ENCODE peak calls at places on chromosome 7, in seven cellular contexts. I is brain microvascular endothelial cell; J is CD4-positive, alpha-beta T cell; B is progenitor cell of endocrine pancreas; A is EL; L is activated T-cell treated with anti-CD3 and anti-CD28 coated beads, Interleukin-2, amount 50 U/mL, for 72 hours; G is substantia nigra. C is an unnamed sample.

GRCh38 chr7:102451371-102452054 is 13.2 kb downstream of the ALKBH4 start:
- DNase-seq in A (peak; percentile 41), I (no peak), L (no peak), G (no peak), J (no peak), B (no peak), C (no peak)

GRCh38 chr7:69002416-69002815 is 595.9 kb upstream of the AUTS2 start:
- DNase-seq in G (no peak), I (peak; percentile 23), J (no peak), L (no peak), A (peak; percentile 0), B (no peak), C (no peak)

GRCh38 chr7:130350945-130351663 is 6.5 kb downstream of the CPA5 start:
- DNase-seq in L (no peak), G (no peak), B (no peak), J (no peak), A (no peak), I (no peak), C (no peak)

GRCh38 chr7:7125993-7126392 is 56.4 kb upstream of the C1GALT1 start:
- DNase-seq in I (no peak), J (no peak), L (no peak), B (no peak), A (no peak), G (no peak), C (no peak)

GRCh38 chr7:55964802-55965470 is 551 bp downstream of the NIPSNAP2 start:
- DNase-seq in J (peak; percentile 12), B (peak; percentile 70), I (peak; percentile 28), A (peak; percentile 69), L (peak; percentile 70), G (peak; percentile 67), C (peak; percentile 81)

GRCh38 chr7:102044984-102045673 is 227.7 kb downstream of the CUX1 start:
- DNase-seq in G (peak; percentile 11), J (no peak), A (peak; percentile 89), I (peak; percentile 67), L (no peak), B (no peak), C (peak; percentile 75)

GRCh38 chr7:102875700-102876192 is 37.1 kb upstream of the LRRC17 start:
- DNase-seq in L (peak; percentile 58), G (no peak), B (no peak), I (peak; percentile 99), A (peak; percentile 99), J (no peak), C (no peak)

GRCh38 chr7:101677421-101678137 is 48.5 kb upstream of the MYL10 start:
- DNase-seq in L (no peak), J (no peak), B (no peak), G (no peak), A (peak; percentile 69), I (peak; percentile 42), C (no peak)

GRCh38 chr7:47591655-47592572 is 10.0 kb upstream of the TNS3 start:
- DNase-seq in I (no peak), B (no peak), L (no peak), A (peak; percentile 74), J (no peak), G (no peak), C (no peak)

GRCh38 chr7:6266699-6267098 is 5.7 kb downstream of the CYTH3 start:
- DNase-seq in J (no peak), B (no peak), L (no peak), A (no peak), I (no peak), G (no peak), C (no peak)

GRCh38 chr7:29091722-29092121 is 54.6 kb downstream of the CPVL start:
- DNase-seq in L (no peak), A (peak; percentile 14), B (no peak), G (no peak), I (no peak), J (no peak), C (no peak)

GRCh38 chr7:27176962-27177794 is 3.1 kb upstream of the HOXA10 start:
- DNase-seq in B (no peak), A (peak; percentile 61), L (no peak), I (no peak), G (no peak), J (no peak), C (peak; percentile 57)

GRCh38 chr7:36440880-36441279 is 51.2 kb downstream of the ANLN start:
- DNase-seq in G (no peak), B (no peak), J (no peak), A (peak; percentile 28), L (no peak), I (no peak), C (no peak)

GRCh38 chr7:125618516-125618915 is 688.9 kb upstream of the POT1 start:
- DNase-seq in B (no peak), L (no peak), A (no peak), J (no peak), I (no peak), G (no peak), C (no peak)

GRCh38 chr7:68058014-68058413 is 1061.4 kb downstream of the TYW1 start:
- DNase-seq in J (no peak), G (no peak), L (no peak), A (no peak), I (no peak), B (no peak), C (no peak)

GRCh38 chr7:142001163-142001874 is 5.6 kb downstream of the MGAM start:
- DNase-seq in J (no peak), G (no peak), I (peak; percentile 23), L (no peak), B (no peak), A (peak; percentile 34), C (no peak)

GRCh38 chr7:122951006-122951405 is 44.5 kb downstream of the TAS2R16 start:
- DNase-seq in A (no peak), B (no peak), G (no peak), J (no peak), I (no peak), L (no peak), C (no peak)

GRCh38 chr7:155356323-155357105 is 58.8 kb downstream of the INSIG1 start:
- DNase-seq in A (no peak), J (no peak), G (no peak), L (no peak), I (peak; percentile 18), B (no peak), C (peak; percentile 39)

GRCh38 chr7:4383584-4383983 is 298.5 kb upstream of the FOXK1 start:
- DNase-seq in G (no peak), J (no peak), B (no peak), A (no peak), L (no peak), I (no peak), C (no peak)

GRCh38 chr7:139341776-139342244 is 673 bp downstream of the FMC1 start:
- DNase-seq in A (no peak), L (no peak), G (no peak), B (no peak), J (no peak), I (no peak), C (no peak)

GRCh38 chr7:142711722-142712616 is 37.3 kb upstream of the PRSS1 start:
- DNase-seq in I (peak; percentile 21), A (peak; percentile 18), G (no peak), L (peak; percentile 35), B (no peak), J (no peak), C (no peak)

GRCh38 chr7:22127835-22128527 is 182.3 kb upstream of the CDCA7L start:
- DNase-seq in J (no peak), L (no peak), G (no peak), A (no peak), B (no peak), I (no peak), C (no peak)

C was measured in sciatic nerve.